ENCODE peak calls at places on chromosomes 5 and 9, in six cellular contexts. U is activated CD8-positive, alpha-beta memory T cell treated with anti-CD3 and anti-CD28 coated beads, Interleukin-2, amount 50 U/mL, for 48 hours; T is AG20443; M is stimulated activated CD4-positive, alpha-beta T cell treated with anti-CD3 and anti-CD28 coated beads, Interleukin-1b, Interleukin-23, amount 100 ng/mL, for 4 hours; Y is stimulated activated CD8-positive, alpha-beta memory T cell treated with anti-CD3 and anti-CD28 coated beads, Interleukin-2, amount 100 ng/mL, for 48 hours; K is HS-27A. L is an unnamed sample.

GRCh38 chr5:137822158-137822764 is 45.4 kb upstream of the MYOT start:
- DNase-seq in U (no peak), T (peak), M (no peak), Y (no peak), K (no peak), L (no peak)

GRCh38 chr9:2157277-2158105 is 142.3 kb downstream of the SMARCA2 start:
- DNase-seq in U (peak), T (peak), M (peak), Y (peak), K (no peak), L (peak)

GRCh38 chr5:134189031-134189430 is 12.3 kb upstream of the SKP1 start:
- DNase-seq in U (no peak), T (no peak), M (no peak), Y (no peak), K (no peak), L (no peak)

GRCh38 chr9:117546894-117547293 is 132.0 kb upstream of the ASTN2 start:
- DNase-seq in U (no peak), T (peak), M (no peak), Y (no peak), K (no peak), L (no peak)

GRCh38 chr9:109894921-109895758 is 115.1 kb downstream of the PALM2AKAP2 start:
- DNase-seq in U (peak), T (peak), M (no peak), Y (peak), K (no peak), L (no peak)

GRCh38 chr9:80952523-80952922 is 736.8 kb downstream of the TLE1 start:
- DNase-seq in U (no peak), T (no peak), M (no peak), Y (no peak), K (no peak), L (no peak)

GRCh38 chr9:128694344-128694743 is 5.3 kb downstream of the SET start:
- DNase-seq in U (no peak), T (no peak), M (no peak), Y (no peak), K (no peak), L (no peak)

GRCh38 chr9:89821081-89821480 is 216.3 kb downstream of the GADD45G start:
- DNase-seq in U (no peak), T (no peak), M (no peak), Y (no peak), K (no peak), L (no peak)

GRCh38 chr5:148556835-148557234 is 97.5 kb downstream of the HTR4 start:
- DNase-seq in U (no peak), T (no peak), M (no peak), Y (no peak), K (no peak), L (no peak)

GRCh38 chr5:59275537-59276276 is 617.8 kb downstream of the PDE4D start:
- DNase-seq in U (no peak), T (peak), M (no peak), Y (no peak), K (no peak), L (no peak)

GRCh38 chr5:153780876-153781275 is 257.8 kb downstream of the FAM114A2 start:
- DNase-seq in U (no peak), T (no peak), M (no peak), Y (no peak), K (no peak), L (no peak)

GRCh38 chr9:136927343-136928261 is 16.9 kb downstream of the FBXW5 start:
- DNase-seq in U (no peak), T (no peak), M (no peak), Y (no peak), K (no peak), L (no peak)

GRCh38 chr9:134732392-134733110 is 90.9 kb downstream of the COL5A1 start:
- DNase-seq in U (no peak), T (no peak), M (no peak), Y (no peak), K (no peak), L (no peak)

GRCh38 chr5:178376906-178377582 is 144.4 kb upstream of the PHYKPL start:
- DNase-seq in U (no peak), T (no peak), M (no peak), Y (no peak), K (no peak), L (no peak)

GRCh38 chr5:143192191-143192880 is 211.2 kb downstream of the NR3C1 start:
- DNase-seq in U (no peak), T (no peak), M (no peak), Y (no peak), K (no peak), L (no peak)